ENCODE peak calls at places on chromosomes 13 and 19, in eight cellular contexts. One of them, this sample, is unnamed.

GRCh38 chr13:67043901-67044300 is 186.2 kb downstream of the PCDH9 start:
- DNase-seq in amniotic stem cell: no peak
- DNase-seq in Calu3: no peak
- DNase-seq in COR-L47: no peak
- DNase-seq in H7: no peak
- DNase-seq in cardiac fibroblast: peak; percentile 74
- DNase-seq in HT1080: no peak
- DNase-seq in fibroblast of gingiva: no peak
- DNase-seq in this sample: no peak

GRCh38 chr19:49869009-49869483 is 1.7 kb upstream of the PNKP start:
- DNase-seq in amniotic stem cell: no peak
- DNase-seq in Calu3: no peak
- DNase-seq in COR-L47: peak; percentile 78
- DNase-seq in H7: no peak
- DNase-seq in cardiac fibroblast: no peak
- DNase-seq in HT1080: no peak
- DNase-seq in fibroblast of gingiva: no peak
- DNase-seq in this sample: no peak

GRCh38 chr13:83065136-83065535 is 817.1 kb downstream of the SLITRK1 start:
- DNase-seq in amniotic stem cell: no peak
- DNase-seq in Calu3: no peak
- DNase-seq in COR-L47: no peak
- DNase-seq in H7: no peak
- DNase-seq in cardiac fibroblast: peak; percentile 97
- DNase-seq in HT1080: peak; percentile 44
- DNase-seq in fibroblast of gingiva: peak; percentile 99
- DNase-seq in this sample: no peak

GRCh38 chr19:18607222-18608101 is 863 bp upstream of the CRLF1 start:
- DNase-seq in amniotic stem cell: no peak
- DNase-seq in Calu3: no peak
- DNase-seq in COR-L47: no peak
- DNase-seq in H7: peak; percentile 83
- DNase-seq in cardiac fibroblast: no peak
- DNase-seq in HT1080: no peak
- DNase-seq in fibroblast of gingiva: no peak
- DNase-seq in this sample: no peak

GRCh38 chr13:109938255-109938936 is 152.0 kb upstream of the IRS2 start:
- DNase-seq in amniotic stem cell: peak; percentile 19
- DNase-seq in Calu3: no peak
- DNase-seq in COR-L47: no peak
- DNase-seq in H7: no peak
- DNase-seq in cardiac fibroblast: peak; percentile 77
- DNase-seq in HT1080: peak; percentile 67
- DNase-seq in fibroblast of gingiva: peak; percentile 74
- DNase-seq in this sample: peak; percentile 88

GRCh38 chr19:10419646-10420443 is 493 bp upstream of the PDE4A start:
- DNase-seq in amniotic stem cell: no peak
- DNase-seq in Calu3: no peak
- DNase-seq in COR-L47: peak; percentile 89
- DNase-seq in H7: peak; percentile 98
- DNase-seq in cardiac fibroblast: peak; percentile 46
- DNase-seq in HT1080: peak; percentile 88
- DNase-seq in fibroblast of gingiva: peak; percentile 25
- DNase-seq in this sample: no peak

GRCh38 chr13:64446372-64446771 is 2783.8 kb downstream of the PCDH9 start:
- DNase-seq in amniotic stem cell: no peak
- DNase-seq in Calu3: no peak
- DNase-seq in COR-L47: no peak
- DNase-seq in H7: peak; percentile 13
- DNase-seq in cardiac fibroblast: no peak
- DNase-seq in HT1080: no peak
- DNase-seq in fibroblast of gingiva: no peak
- DNase-seq in this sample: no peak

GRCh38 chr19:28444371-28444770 is 768.6 kb downstream of the UQCRFS1 start:
- DNase-seq in amniotic stem cell: no peak
- DNase-seq in Calu3: no peak
- DNase-seq in COR-L47: no peak
- DNase-seq in H7: no peak
- DNase-seq in cardiac fibroblast: no peak
- DNase-seq in HT1080: no peak
- DNase-seq in fibroblast of gingiva: no peak
- DNase-seq in this sample: no peak

GRCh38 chr19:40717880-40718773 is 1.2 kb downstream of the ITPKC start:
- DNase-seq in amniotic stem cell: no peak
- DNase-seq in Calu3: peak; percentile 42
- DNase-seq in COR-L47: no peak
- DNase-seq in H7: peak; percentile 67
- DNase-seq in cardiac fibroblast: peak; percentile 36
- DNase-seq in HT1080: no peak
- DNase-seq in fibroblast of gingiva: no peak
- DNase-seq in this sample: no peak

GRCh38 chr13:112072531-112073244 is 5.7 kb downstream of the SOX1 start:
- DNase-seq in amniotic stem cell: no peak
- DNase-seq in Calu3: no peak
- DNase-seq in COR-L47: peak; percentile 81
- DNase-seq in H7: peak; percentile 96
- DNase-seq in cardiac fibroblast: no peak
- DNase-seq in HT1080: no peak
- DNase-seq in fibroblast of gingiva: no peak
- DNase-seq in this sample: no peak

GRCh38 chr13:37615271-37615670 is 16.7 kb upstream of the POSTN start:
- DNase-seq in amniotic stem cell: no peak
- DNase-seq in Calu3: no peak
- DNase-seq in COR-L47: no peak
- DNase-seq in H7: no peak
- DNase-seq in cardiac fibroblast: no peak
- DNase-seq in HT1080: no peak
- DNase-seq in fibroblast of gingiva: no peak
- DNase-seq in this sample: no peak

GRCh38 chr19:45913874-45914830 is at the start of gene NANOS2:
- DNase-seq in amniotic stem cell: no peak
- DNase-seq in Calu3: no peak
- DNase-seq in COR-L47: no peak
- DNase-seq in H7: peak; percentile 91
- DNase-seq in cardiac fibroblast: peak; percentile 21
- DNase-seq in HT1080: peak; percentile 28
- DNase-seq in fibroblast of gingiva: no peak
- DNase-seq in this sample: no peak

GRCh38 chr13:111621164-111621563 is 300.7 kb downstream of the TEX29 start:
- DNase-seq in amniotic stem cell: no peak
- DNase-seq in Calu3: no peak
- DNase-seq in COR-L47: no peak
- DNase-seq in H7: no peak
- DNase-seq in cardiac fibroblast: no peak
- DNase-seq in HT1080: no peak
- DNase-seq in fibroblast of gingiva: no peak
- DNase-seq in this sample: no peak

GRCh38 chr19:33152178-33152577 is 20.3 kb downstream of the WDR88 start:
- DNase-seq in amniotic stem cell: no peak
- DNase-seq in Calu3: no peak
- DNase-seq in COR-L47: no peak
- DNase-seq in H7: no peak
- DNase-seq in cardiac fibroblast: peak; percentile 54
- DNase-seq in HT1080: no peak
- DNase-seq in fibroblast of gingiva: peak; percentile 72
- DNase-seq in this sample: no peak

GRCh38 chr19:10961763-10962536 is 1.1 kb downstream of the SMARCA4 start:
- DNase-seq in amniotic stem cell: no peak
- DNase-seq in Calu3: no peak
- DNase-seq in COR-L47: no peak
- DNase-seq in H7: no peak
- DNase-seq in cardiac fibroblast: no peak
- DNase-seq in HT1080: no peak
- DNase-seq in fibroblast of gingiva: no peak
- DNase-seq in this sample: no peak

GRCh38 chr13:33351324-33351723 is 65.8 kb upstream of the STARD13 start:
- DNase-seq in amniotic stem cell: no peak
- DNase-seq in Calu3: peak; percentile 3
- DNase-seq in COR-L47: no peak
- DNase-seq in H7: no peak
- DNase-seq in cardiac fibroblast: peak; percentile 76
- DNase-seq in HT1080: peak; percentile 13
- DNase-seq in fibroblast of gingiva: peak; percentile 64
- DNase-seq in this sample: no peak

GRCh38 chr13:59770451-59770850 is 393.3 kb downstream of the DIAPH3 start:
- DNase-seq in amniotic stem cell: no peak
- DNase-seq in Calu3: no peak
- DNase-seq in COR-L47: no peak
- DNase-seq in H7: no peak
- DNase-seq in cardiac fibroblast: no peak
- DNase-seq in HT1080: no peak
- DNase-seq in fibroblast of gingiva: peak; percentile 3
- DNase-seq in this sample: no peak

GRCh38 chr13:98976941-98977340 is 923 bp downstream of the DOCK9 start:
- DNase-seq in amniotic stem cell: no peak
- DNase-seq in Calu3: no peak
- DNase-seq in COR-L47: no peak
- DNase-seq in H7: no peak
- DNase-seq in cardiac fibroblast: peak; percentile 45
- DNase-seq in HT1080: no peak
- DNase-seq in fibroblast of gingiva: no peak
- DNase-seq in this sample: no peak

GRCh38 chr19:45130236-45130635 is 30.5 kb downstream of the NKPD1 start:
- DNase-seq in amniotic stem cell: no peak
- DNase-seq in Calu3: no peak
- DNase-seq in COR-L47: no peak
- DNase-seq in H7: peak; percentile 41
- DNase-seq in cardiac fibroblast: no peak
- DNase-seq in HT1080: no peak
- DNase-seq in fibroblast of gingiva: no peak
- DNase-seq in this sample: no peak

GRCh38 chr13:35694549-35695233 is 218.2 kb upstream of the MAB21L1 start:
- DNase-seq in amniotic stem cell: no peak
- DNase-seq in Calu3: no peak
- DNase-seq in COR-L47: no peak
- DNase-seq in H7: no peak
- DNase-seq in cardiac fibroblast: no peak
- DNase-seq in HT1080: no peak
- DNase-seq in fibroblast of gingiva: no peak
- DNase-seq in this sample: no peak

GRCh38 chr19:11581740-11582139 is 4.3 kb upstream of the ACP5 start:
- DNase-seq in amniotic stem cell: no peak
- DNase-seq in Calu3: no peak
- DNase-seq in COR-L47: no peak
- DNase-seq in H7: no peak
- DNase-seq in cardiac fibroblast: peak; percentile 46
- DNase-seq in HT1080: no peak
- DNase-seq in fibroblast of gingiva: no peak
- DNase-seq in this sample: no peak

GRCh38 chr19:41373993-41374392 is 2.3 kb upstream of the TMEM91 start:
- DNase-seq in amniotic stem cell: no peak
- DNase-seq in Calu3: no peak
- DNase-seq in COR-L47: peak; percentile 95
- DNase-seq in H7: no peak
- DNase-seq in cardiac fibroblast: peak; percentile 96
- DNase-seq in HT1080: no peak
- DNase-seq in fibroblast of gingiva: peak; percentile 91
- DNase-seq in this sample: peak; percentile 88

GRCh38 chr19:44758596-44758995 is 10.1 kb downstream of the BCL3 start:
- DNase-seq in amniotic stem cell: no peak
- DNase-seq in Calu3: no peak
- DNase-seq in COR-L47: no peak
- DNase-seq in H7: peak; percentile 90
- DNase-seq in cardiac fibroblast: peak; percentile 59
- DNase-seq in HT1080: no peak
- DNase-seq in fibroblast of gingiva: no peak
- DNase-seq in this sample: no peak

GRCh38 chr13:23574421-23574820 is 4.2 kb downstream of the TNFRSF19 start:
- DNase-seq in amniotic stem cell: no peak
- DNase-seq in Calu3: no peak
- DNase-seq in COR-L47: no peak
- DNase-seq in H7: no peak
- DNase-seq in cardiac fibroblast: no peak
- DNase-seq in HT1080: no peak
- DNase-seq in fibroblast of gingiva: no peak
- DNase-seq in this sample: no peak

GRCh38 chr13:96492758-96493157 is 402.9 kb downstream of the HS6ST3 start:
- DNase-seq in amniotic stem cell: no peak
- DNase-seq in Calu3: no peak
- DNase-seq in COR-L47: peak; percentile 53
- DNase-seq in H7: no peak
- DNase-seq in cardiac fibroblast: no peak
- DNase-seq in HT1080: no peak
- DNase-seq in fibroblast of gingiva: no peak
- DNase-seq in this sample: no peak

GRCh38 chr13:97567510-97568243 is 133.7 kb downstream of the RAP2A start:
- DNase-seq in amniotic stem cell: no peak
- DNase-seq in Calu3: peak; percentile 47
- DNase-seq in COR-L47: no peak
- DNase-seq in H7: no peak
- DNase-seq in cardiac fibroblast: peak; percentile 76
- DNase-seq in HT1080: peak; percentile 80
- DNase-seq in fibroblast of gingiva: peak; percentile 3
- DNase-seq in this sample: no peak

GRCh38 chr19:43439183-43440063 is 24.7 kb downstream of the TEX101 start:
- DNase-seq in amniotic stem cell: no peak
- DNase-seq in Calu3: peak; percentile 37
- DNase-seq in COR-L47: no peak
- DNase-seq in H7: no peak
- DNase-seq in cardiac fibroblast: peak; percentile 46
- DNase-seq in HT1080: peak; percentile 65
- DNase-seq in fibroblast of gingiva: no peak
- DNase-seq in this sample: no peak

GRCh38 chr19:17794731-17795494 is at the start of gene B3GNT3:
- DNase-seq in amniotic stem cell: no peak
- DNase-seq in Calu3: peak; percentile 94
- DNase-seq in COR-L47: peak; percentile 63
- DNase-seq in H7: peak; percentile 86
- DNase-seq in cardiac fibroblast: peak; percentile 31
- DNase-seq in HT1080: peak; percentile 15
- DNase-seq in fibroblast of gingiva: no peak
- DNase-seq in this sample: peak; percentile 41

GRCh38 chr19:19966862-19967261 is 66.1 kb downstream of the ZNF93 start:
- DNase-seq in amniotic stem cell: no peak
- DNase-seq in Calu3: no peak
- DNase-seq in COR-L47: no peak
- DNase-seq in H7: no peak
- DNase-seq in cardiac fibroblast: no peak
- DNase-seq in HT1080: no peak
- DNase-seq in fibroblast of gingiva: no peak
- DNase-seq in this sample: no peak

GRCh38 chr13:23796546-23796945 is 92.7 kb downstream of the MIPEP start:
- DNase-seq in amniotic stem cell: no peak
- DNase-seq in Calu3: no peak
- DNase-seq in COR-L47: no peak
- DNase-seq in H7: no peak
- DNase-seq in cardiac fibroblast: no peak
- DNase-seq in HT1080: no peak
- DNase-seq in fibroblast of gingiva: peak; percentile 70
- DNase-seq in this sample: peak; percentile 29

GRCh38 chr13:97261254-97262015 is 39.3 kb downstream of the MBNL2 start:
- DNase-seq in amniotic stem cell: no peak
- DNase-seq in Calu3: no peak
- DNase-seq in COR-L47: no peak
- DNase-seq in H7: no peak
- DNase-seq in cardiac fibroblast: no peak
- DNase-seq in HT1080: no peak
- DNase-seq in fibroblast of gingiva: no peak
- DNase-seq in this sample: no peak

GRCh38 chr13:26727633-26728032 is 33.0 kb downstream of the GPR12 start:
- DNase-seq in amniotic stem cell: no peak
- DNase-seq in Calu3: no peak
- DNase-seq in COR-L47: no peak
- DNase-seq in H7: no peak
- DNase-seq in cardiac fibroblast: no peak
- DNase-seq in HT1080: no peak
- DNase-seq in fibroblast of gingiva: no peak
- DNase-seq in this sample: no peak

GRCh38 chr13:114148521-114148855 is 16.1 kb upstream of the RASA3 start:
- DNase-seq in amniotic stem cell: no peak
- DNase-seq in Calu3: no peak
- DNase-seq in COR-L47: no peak
- DNase-seq in H7: peak; percentile 26
- DNase-seq in cardiac fibroblast: no peak
- DNase-seq in HT1080: no peak
- DNase-seq in fibroblast of gingiva: no peak
- DNase-seq in this sample: no peak

GRCh38 chr13:46961719-46962118 is 64.9 kb upstream of the HTR2A start:
- DNase-seq in amniotic stem cell: peak; percentile 15
- DNase-seq in Calu3: no peak
- DNase-seq in COR-L47: no peak
- DNase-seq in H7: no peak
- DNase-seq in cardiac fibroblast: peak; percentile 64
- DNase-seq in HT1080: peak; percentile 89
- DNase-seq in fibroblast of gingiva: peak; percentile 66
- DNase-seq in this sample: no peak

This sample was measured in NCI-H2029 treated with DMSO at 0.1 percent for 48 hours.